ENCODE peak calls at places on chromosomes 6 and 20, in seven cellular contexts. G, Z, L, X, V, Q and C are unnamed samples.

GRCh38 chr20:53838311-53838873 is 232.0 kb downstream of the BCAS1 start:
- DNase-seq in G (no peak), Z (no peak), L (no peak), X (no peak), V (no peak), Q (peak), C (no peak)

GRCh38 chr6:135675862-135676261 is 175.6 kb upstream of the PDE7B start:
- DNase-seq in G (no peak), Z (peak), L (no peak), X (peak), V (peak), Q (no peak), C (peak)

GRCh38 chr6:168537485-168537884 is 96.5 kb downstream of the SMOC2 start:
- DNase-seq in G (no peak), Z (no peak), L (no peak), X (no peak), V (no peak), Q (no peak), C (no peak)

GRCh38 chr6:75488026-75488425 is 5.6 kb downstream of the FILIP1 start:
- DNase-seq in G (no peak), Z (no peak), L (no peak), X (no peak), V (peak), Q (no peak), C (no peak)

GRCh38 chr6:154410215-154410614 is 53.6 kb upstream of the IPCEF1 start:
- DNase-seq in G (no peak), Z (no peak), L (no peak), X (no peak), V (no peak), Q (no peak), C (no peak)

GRCh38 chr6:130834482-130835251 is 7.5 kb downstream of the SMLR1 start:
- DNase-seq in G (no peak), Z (no peak), L (no peak), X (no peak), V (no peak), Q (no peak), C (no peak)

GRCh38 chr6:11969092-11969491 is 43.0 kb upstream of the HIVEP1 start:
- DNase-seq in G (no peak), Z (no peak), L (no peak), X (peak), V (peak), Q (no peak), C (no peak)

GRCh38 chr6:64217721-64218603 is 582.4 kb downstream of the PHF3 start:
- DNase-seq in G (no peak), Z (peak), L (no peak), X (no peak), V (peak), Q (no peak), C (no peak)

GRCh38 chr6:54014440-54014839 is 96.8 kb upstream of the MLIP start:
- DNase-seq in G (no peak), Z (no peak), L (no peak), X (no peak), V (no peak), Q (no peak), C (no peak)